ENCODE peak calls at places on chromosomes 5 and 9, in six cellular contexts. K is suprapubic skin, T is uterus, L is tibial artery, J is fibroblast of pulmonary artery, H is HCT116. F is an unnamed sample.

GRCh38 chr5:61966991-61967390 is 339.0 kb upstream of the KIF2A start:
- DNase-seq in T (no peak), L (no peak), J (no peak), H (no peak), K (no peak), F (no peak)

GRCh38 chr5:158780656-158781237 is 319.0 kb downstream of the EBF1 start:
- DNase-seq in T (no peak), H (no peak), J (no peak), K (no peak), L (no peak), F (peak; percentile 10)

GRCh38 chr9:35690447-35691324 is 961 bp upstream of the TPM2 start:
- DNase-seq in K (peak; percentile 85), J (peak; percentile 81), T (peak; percentile 93), H (no peak), L (peak; percentile 96), F (peak; percentile 71)

GRCh38 chr9:5361326-5362005 is 21.8 kb upstream of the RLN1 start:
- DNase-seq in L (no peak), H (no peak), K (no peak), T (no peak), J (no peak), F (no peak)

GRCh38 chr9:69943146-69943545 is 100.5 kb upstream of the MAMDC2 start:
- DNase-seq in K (no peak), T (no peak), H (no peak), L (no peak), J (no peak), F (no peak)

GRCh38 chr5:31469466-31469865 is 62.4 kb downstream of the DROSHA start:
- DNase-seq in T (no peak), J (no peak), H (no peak), L (no peak), K (no peak), F (no peak)

GRCh38 chr9:14096182-14096922 is 217.6 kb downstream of the NFIB start:
- DNase-seq in K (no peak), H (no peak), J (peak; percentile 89), T (peak; percentile 36), L (no peak), F (no peak)

GRCh38 chr9:79471577-79472543 is 99.9 kb upstream of the TLE4 start:
- DNase-seq in H (no peak), L (peak; percentile 90), J (peak; percentile 37), T (peak; percentile 42), K (peak; percentile 63), F (no peak)

GRCh38 chr9:34892886-34893285 is 65.2 kb upstream of the PHF24 start:
- DNase-seq in L (no peak), J (no peak), H (no peak), K (no peak), T (no peak), F (no peak)

GRCh38 chr9:77128125-77128789 is 49.1 kb upstream of the VPS13A start:
- DNase-seq in T (no peak), J (no peak), H (no peak), K (no peak), L (no peak), F (no peak)

GRCh38 chr5:77168884-77169254 is 41.6 kb upstream of the PDE8B start:
- DNase-seq in K (no peak), J (peak; percentile 12), H (no peak), T (no peak), L (no peak), F (no peak)

GRCh38 chr5:3595102-3595961 is at the start of gene IRX1:
- DNase-seq in H (no peak), L (no peak), J (no peak), T (no peak), K (peak; percentile 80), F (no peak)

GRCh38 chr5:141492168-141492885 is 3.4 kb downstream of the PCDHGC5 start:
- DNase-seq in H (no peak), J (no peak), K (no peak), L (no peak), T (no peak), F (peak; percentile 60)

GRCh38 chr9:108789742-108790141 is 66.0 kb downstream of the ACTL7B start:
- DNase-seq in L (no peak), J (no peak), H (no peak), K (no peak), T (no peak), F (no peak)

GRCh38 chr5:178389031-178389729 is 156.6 kb upstream of the PHYKPL start:
- DNase-seq in J (no peak), K (peak; percentile 13), H (no peak), T (no peak), L (no peak), F (no peak)

GRCh38 chr9:70569070-70569772 is 154.8 kb upstream of the KLF9 start:
- DNase-seq in H (no peak), J (no peak), T (no peak), L (no peak), K (no peak), F (no peak)

GRCh38 chr5:155089649-155090048 is 76.1 kb downstream of the KIF4B start:
- DNase-seq in J (peak; percentile 25), L (no peak), H (no peak), T (no peak), K (no peak), F (no peak)

GRCh38 chr5:94345257-94345656 is 273.1 kb downstream of the KIAA0825 start:
- DNase-seq in K (no peak), L (no peak), J (no peak), H (no peak), T (no peak), F (no peak)

GRCh38 chr9:20356392-20357206 is 265.7 kb downstream of the MLLT3 start:
- DNase-seq in H (peak; percentile 43), K (no peak), L (peak; percentile 71), J (peak; percentile 92), T (peak; percentile 80), F (peak; percentile 58)

GRCh38 chr5:124162782-124163532 is 583.5 kb downstream of the ZNF608 start:
- DNase-seq in J (no peak), T (no peak), H (no peak), L (no peak), K (no peak), F (no peak)

GRCh38 chr5:150441813-150442698 is 7.5 kb downstream of the RPS14 start:
- DNase-seq in L (no peak), H (no peak), T (no peak), K (no peak), J (no peak), F (no peak)

GRCh38 chr9:118330191-118330986 is 626.2 kb downstream of the TLR4 start:
- DNase-seq in T (no peak), L (no peak), K (no peak), J (no peak), H (no peak), F (no peak)

GRCh38 chr5:116135344-116135743 is 50.5 kb downstream of the COMMD10 start:
- DNase-seq in L (no peak), K (no peak), H (no peak), T (no peak), J (no peak), F (peak; percentile 53)

GRCh38 chr5:108168915-108169314 is 213.0 kb downstream of the FBXL17 start:
- DNase-seq in H (no peak), L (no peak), K (no peak), J (no peak), T (no peak), F (no peak)

GRCh38 chr5:128002420-128002819 is 81.1 kb upstream of the SLC12A2 start:
- DNase-seq in H (no peak), J (no peak), T (no peak), L (no peak), K (no peak), F (no peak)

GRCh38 chr5:157576678-157577077 is 1.1 kb upstream of the ADAM19 start:
- DNase-seq in T (no peak), L (no peak), K (no peak), H (no peak), J (no peak), F (no peak)

GRCh38 chr5:33563530-33563929 is 122.8 kb downstream of the TARS1 start:
- DNase-seq in J (no peak), L (no peak), K (no peak), H (no peak), T (no peak), F (no peak)

GRCh38 chr5:139843991-139844390 is 48.4 kb downstream of the PSD2 start:
- DNase-seq in L (no peak), J (no peak), H (no peak), K (no peak), T (no peak), F (peak; percentile 55)

GRCh38 chr5:169980418-169981053 is at the start of gene INSYN2B:
- DNase-seq in L (peak; percentile 66), T (peak; percentile 18), H (peak; percentile 56), K (peak; percentile 75), J (peak; percentile 92), F (peak; percentile 30)

GRCh38 chr9:125961037-125961436 is 213.9 kb downstream of the PBX3 start:
- DNase-seq in T (no peak), J (no peak), K (no peak), H (no peak), L (no peak), F (peak; percentile 9)

GRCh38 chr9:130854835-130855234 is 19.8 kb downstream of the ABL1 start:
- DNase-seq in H (no peak), J (no peak), L (no peak), K (peak; percentile 38), T (no peak), F (no peak)
- TF ChIP-seq CTCF in H (no peak), J (no peak), L (no peak), K (no peak), T (no peak), F (no peak)

GRCh38 chr9:95587071-95587964 is 70.5 kb upstream of the PTCH1 start:
- DNase-seq in H (no peak), L (no peak), K (no peak), T (no peak), J (no peak), F (no peak)
- TF ChIP-seq CTCF in H (no peak), L (no peak), K (no peak), T (no peak), J (no peak), F (no peak)

DNA sequence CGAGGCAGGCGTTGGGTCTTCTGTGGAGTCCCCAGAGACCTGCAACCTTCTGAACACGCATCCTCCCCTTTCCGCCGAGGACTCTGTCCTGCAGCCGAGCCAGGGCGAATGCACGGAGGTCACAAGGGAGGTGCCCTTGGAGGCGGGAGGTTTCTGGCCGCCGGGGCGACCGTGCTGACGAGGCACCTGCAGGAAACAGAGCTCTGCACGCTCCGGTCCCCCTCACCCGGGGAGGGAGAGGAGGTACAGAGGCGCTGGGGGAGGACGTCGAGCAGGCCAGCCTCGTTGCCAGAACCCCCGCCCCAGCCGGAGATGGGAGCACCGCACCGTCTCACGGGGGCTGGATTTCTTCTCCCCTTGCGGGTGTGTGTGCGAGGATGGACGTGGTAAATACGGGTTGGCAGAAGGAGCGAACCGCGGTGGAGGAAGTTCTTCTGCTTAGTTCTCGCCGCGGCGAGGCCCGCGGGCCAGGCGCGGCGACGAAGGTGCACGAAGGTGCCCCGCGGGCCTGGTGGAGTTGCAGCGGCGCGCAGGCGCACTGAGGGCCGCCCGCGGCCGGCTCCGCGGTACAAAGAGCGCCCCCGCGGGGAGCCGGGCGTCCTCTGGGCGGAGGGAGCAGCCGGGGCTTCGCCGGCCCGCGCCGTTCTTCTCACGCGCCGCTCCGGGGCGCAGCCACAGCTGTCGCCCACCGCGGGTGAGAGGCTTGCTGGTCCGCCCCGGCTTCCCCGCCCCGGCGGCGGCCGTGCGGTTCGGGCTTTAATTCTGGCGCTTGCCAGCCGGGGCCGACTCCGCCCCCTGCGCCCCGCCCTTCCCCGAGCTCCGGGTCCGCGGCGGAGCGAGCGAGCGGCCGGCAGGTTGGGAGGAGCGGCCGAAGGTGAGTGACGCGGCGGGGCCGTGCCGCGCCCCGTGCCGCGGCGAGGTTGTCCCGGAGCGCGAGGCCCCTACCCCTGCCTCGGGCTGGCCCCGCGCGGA is 289.5 kb downstream of the DOCK8 start:
- DNase-seq in J (peak; percentile 47), T (peak; percentile 68), K (peak; percentile 76), L (peak; percentile 74), H (peak; percentile 43), F (peak; percentile 92)
- TF ChIP-seq CTCF in J (no peak), T (peak; percentile 35), K (peak; percentile 41), L (peak; percentile 27), H (no peak), F (peak; percentile 52)

GRCh38 chr5:138077064-138077696 is 6.7 kb upstream of the WNT8A start:
- DNase-seq in L (peak; percentile 68), T (peak; percentile 63), K (peak; percentile 63), J (peak; percentile 78), H (peak; percentile 62), F (peak; percentile 66)
- TF ChIP-seq CTCF in L (peak; percentile 80), T (peak; percentile 81), K (peak; percentile 75), J (peak; percentile 83), H (peak; percentile 79), F (peak; percentile 78)